ENCODE peak calls at places on chromosomes 3 and 15, in eight cellular contexts. L, Z, Y, I, K, H, C and E are unnamed samples.

GRCh38 chr15:55250392-55250791 is 39.2 kb downstream of the RAB27A start:
- DNase-seq in H (no peak), I (peak; percentile 35), L (no peak), Y (peak; percentile 18), K (no peak), C (no peak), Z (no peak), E (no peak)

GRCh38 chr3:10460951-10461563 is 44.3 kb downstream of the ATP2B2 start:
- DNase-seq in C (no peak), Y (no peak), H (no peak), K (no peak), Z (no peak), L (no peak), I (no peak), E (no peak)

GRCh38 chr3:147418352-147418751 is 9.2 kb downstream of the ZIC1 start:
- DNase-seq in L (no peak), I (no peak), K (no peak), Y (no peak), Z (no peak), C (no peak), H (no peak), E (no peak)

GRCh38 chr3:184332370-184333090 is 4.9 kb upstream of the FAM131A start:
- DNase-seq in Y (no peak), Z (no peak), H (no peak), C (no peak), L (no peak), K (no peak), I (no peak), E (no peak)

GRCh38 chr15:91926871-91927270 is 73.4 kb downstream of the SLCO3A1 start:
- DNase-seq in C (no peak), Z (no peak), I (no peak), K (peak; percentile 76), H (no peak), Y (no peak), L (no peak), E (no peak)

GRCh38 chr3:54213910-54214309 is 91.6 kb downstream of the CACNA2D3 start:
- DNase-seq in Z (no peak), C (no peak), Y (no peak), H (no peak), L (no peak), I (no peak), K (no peak), E (no peak)

GRCh38 chr15:36914962-36915808 is 185.2 kb downstream of the MEIS2 start:
- DNase-seq in K (no peak), L (no peak), H (no peak), C (no peak), Y (no peak), Z (no peak), I (no peak), E (no peak)

GRCh38 chr3:141659821-141660597 is 78.1 kb upstream of the RNF7 start:
- DNase-seq in K (peak; percentile 43), C (no peak), Y (peak; percentile 49), Z (peak; percentile 47), I (no peak), H (no peak), L (peak; percentile 90), E (peak; percentile 53)

GRCh38 chr3:184781801-184782200 is 30.2 kb upstream of the VPS8 start:
- DNase-seq in L (no peak), H (no peak), Z (no peak), C (no peak), Y (no peak), K (no peak), I (no peak), E (no peak)

GRCh38 chr3:29764603-29765254 is 483.9 kb downstream of the RBMS3 start:
- DNase-seq in K (peak; percentile 92), I (no peak), L (no peak), Z (no peak), Y (no peak), C (no peak), H (no peak), E (no peak)

GRCh38 chr3:109994853-109995252 is 657.5 kb upstream of the DPPA4 start:
- DNase-seq in L (no peak), Y (no peak), C (no peak), I (no peak), Z (no peak), H (no peak), K (no peak), E (no peak)

GRCh38 chr15:95698971-95699370 is 631.5 kb upstream of the NR2F2 start:
- DNase-seq in H (no peak), C (no peak), I (no peak), Y (no peak), L (no peak), K (no peak), Z (no peak), E (no peak)
- H3K9me3 ChIP-seq in H (peaks cover 10% of the 10 kb centered on the region), C (no peaks in the 10 kb centered on the region), I (no peaks in the 10 kb centered on the region), Y (peaks cover 30% of the 10 kb centered on the region), L (peaks cover 21% of the 10 kb centered on the region), K (peaks cover 31% of the 10 kb centered on the region), Z (peaks cover 4% of the 10 kb centered on the region), E (peaks cover 27% of the 10 kb centered on the region)

DNA sequence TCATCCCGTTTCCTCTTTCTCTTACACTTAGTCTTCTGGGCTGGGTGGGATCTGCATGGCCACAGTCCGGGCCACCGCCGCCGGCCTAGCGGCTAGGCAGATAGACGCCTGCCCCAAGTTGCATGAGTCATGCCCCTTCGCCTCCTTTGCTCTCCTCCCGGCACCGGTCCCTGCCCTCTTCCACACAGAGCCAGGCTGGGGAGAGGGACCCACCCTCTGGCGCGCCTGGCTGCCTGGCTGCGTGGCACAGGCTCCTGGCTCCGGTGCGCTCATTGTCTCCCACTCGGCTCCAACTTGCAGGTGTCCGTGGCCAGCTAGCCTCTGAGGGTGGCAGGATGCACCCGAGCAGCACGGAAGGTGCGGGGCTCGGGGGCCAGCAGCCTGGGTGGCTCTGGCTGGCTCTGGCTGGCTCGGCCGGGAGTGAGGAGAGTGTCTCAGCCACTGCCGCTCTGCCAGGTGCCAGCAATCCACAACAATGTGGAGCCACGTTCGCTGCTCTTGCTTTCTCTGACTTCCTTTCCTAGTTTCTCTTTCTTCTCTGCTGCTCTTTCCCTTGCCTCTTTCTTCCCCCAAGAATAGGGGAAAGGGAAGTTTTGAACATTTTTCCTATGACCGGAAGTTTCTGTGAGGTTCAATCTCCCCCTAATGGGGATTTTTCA is 22.4 kb upstream of the MTHFS start:
- DNase-seq in Y (no peak), H (no peak), L (no peak), K (no peak), I (no peak), Z (no peak), C (no peak), E (no peak)
- H3K9me3 ChIP-seq in Y (peaks cover 69% of the 10 kb centered on the region), H (peaks cover 37% of the 10 kb centered on the region), L (peaks cover 21% of the 10 kb centered on the region), K (peaks cover 56% of the 10 kb centered on the region), I (no peaks in the 10 kb centered on the region), Z (peaks cover 27% of the 10 kb centered on the region), C (peaks cover 35% of the 10 kb centered on the region), E (peaks cover 27% of the 10 kb centered on the region)

GRCh38 chr15:25171856-25172687 is 217.3 kb downstream of the SNRPN start:
- DNase-seq in I (peak; percentile 6), L (peak; percentile 50), K (no peak), H (no peak), Y (no peak), Z (no peak), C (no peak), E (no peak)

GRCh38 chr15:25172691-25173090 is 217.9 kb downstream of the SNRPN start:
- DNase-seq in K (no peak), H (no peak), I (no peak), Z (no peak), Y (no peak), C (no peak), L (peak; percentile 55), E (no peak)

GRCh38 chr15:25170113-25170731 is 215.4 kb downstream of the SNRPN start:
- DNase-seq in H (no peak), Z (no peak), K (no peak), Y (no peak), L (peak; percentile 38), I (no peak), C (no peak), E (no peak)

GRCh38 chr15:25170781-25171110 is 216.0 kb downstream of the SNRPN start:
- DNase-seq in H (no peak), C (no peak), L (peak; percentile 52), Y (no peak), I (no peak), Z (no peak), K (no peak), E (no peak)

DNA sequence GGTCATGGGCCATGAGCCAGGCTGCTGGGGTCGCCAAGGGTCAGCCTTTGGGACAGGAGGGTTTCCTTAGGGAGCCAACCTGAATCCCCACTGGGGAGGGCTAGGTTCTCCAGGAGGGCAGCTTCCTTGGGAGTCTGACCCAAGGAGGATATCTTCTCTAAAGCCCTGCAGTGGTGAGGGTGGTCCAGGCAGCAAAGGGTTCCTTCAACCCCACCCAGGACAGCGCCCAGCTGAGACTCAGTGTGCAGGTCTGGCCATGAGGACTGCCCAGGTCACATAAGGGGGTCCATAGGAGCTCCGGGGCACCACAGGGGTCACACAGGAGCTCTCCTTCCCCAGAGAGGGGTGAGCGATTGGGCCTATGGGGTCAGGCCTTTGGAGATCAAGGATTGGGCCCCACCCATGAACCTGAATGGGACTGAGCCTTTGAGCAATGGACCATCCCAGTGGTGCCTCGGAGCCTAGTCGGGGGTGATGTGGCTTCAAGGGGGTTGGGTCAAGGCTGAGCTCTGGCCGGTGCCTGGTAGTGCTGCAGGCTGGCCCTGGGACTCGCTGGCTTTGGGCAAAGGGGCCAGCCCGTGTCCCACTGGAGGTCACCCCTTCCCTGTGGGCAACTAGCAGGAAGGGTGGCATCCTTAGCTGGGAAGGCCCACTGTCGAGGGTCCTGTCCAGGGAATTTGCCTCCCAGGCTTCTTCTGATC is 216.5 kb downstream of the SNRPN start:
- DNase-seq in Y (no peak), H (no peak), Z (no peak), L (peak; percentile 51), C (no peak), K (no peak), I (no peak), E (peak; percentile 17)
- H3K9me3 ChIP-seq in Y (peaks cover 25% of the 10 kb centered on the region), H (peaks cover 18% of the 10 kb centered on the region), Z (peaks cover 36% of the 10 kb centered on the region), L (peaks cover 19% of the 10 kb centered on the region), C (no peaks in the 10 kb centered on the region), K (peaks cover 24% of the 10 kb centered on the region), I (no peaks in the 10 kb centered on the region), E (peaks cover 4% of the 10 kb centered on the region)

GRCh38 chr3:155236473-155236872 is 57.0 kb downstream of the STRIT1 start:
- DNase-seq in Y (no peak), H (no peak), L (no peak), K (no peak), I (no peak), C (no peak), Z (no peak), E (no peak)

GRCh38 chr3:155238845-155239244 is 54.6 kb downstream of the STRIT1 start:
- DNase-seq in H (no peak), I (no peak), Y (no peak), C (no peak), Z (no peak), K (no peak), L (no peak), E (no peak)

GRCh38 chr3:155242342-155242741 is 51.1 kb downstream of the STRIT1 start:
- DNase-seq in I (no peak), K (no peak), L (no peak), Y (no peak), C (no peak), H (no peak), Z (no peak), E (no peak)

GRCh38 chr3:155241559-155241958 is 51.9 kb downstream of the STRIT1 start:
- DNase-seq in L (no peak), Y (no peak), Z (no peak), H (no peak), C (no peak), K (no peak), I (no peak), E (no peak)

DNA sequence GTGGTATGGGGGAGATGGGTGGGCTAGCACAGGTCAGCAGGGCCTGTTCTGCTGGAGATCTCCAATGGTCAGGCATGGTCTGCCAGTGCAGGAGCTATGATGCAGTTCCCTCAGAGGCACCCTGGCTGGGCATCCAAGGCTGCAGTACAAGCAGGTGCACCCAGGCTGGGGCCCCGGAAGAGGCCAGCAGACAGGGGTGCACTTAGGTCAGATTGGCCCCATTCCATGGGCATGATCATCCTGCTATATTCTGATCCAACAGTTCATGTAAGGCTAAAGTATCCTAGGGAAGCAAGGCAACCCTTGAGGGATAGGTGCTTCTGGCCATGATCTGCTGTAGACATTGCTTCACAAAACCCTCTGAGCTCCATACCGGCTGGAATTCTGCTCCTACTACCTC is 53.5 kb downstream of the STRIT1 start:
- DNase-seq in I (no peak), Y (no peak), K (no peak), H (no peak), Z (no peak), C (no peak), L (no peak), E (no peak)
- H3K9me3 ChIP-seq in I (no peaks in the 10 kb centered on the region), Y (no peaks in the 10 kb centered on the region), K (no peaks in the 10 kb centered on the region), H (no peaks in the 10 kb centered on the region), Z (peaks cover 6% of the 10 kb centered on the region), C (no peaks in the 10 kb centered on the region), L (no peaks in the 10 kb centered on the region), E (no peaks in the 10 kb centered on the region)